ENCODE peak calls at places on chromosome 13, in five cellular contexts. S is T-helper 2 cell, O is dorsolateral prefrontal cortex, R is activated gamma-delta T cell treated with Interleukin-2 at 50 U/mL for 16 hours, K is anterior cingulate cortex. C is an unnamed sample.

GRCh38 chr13:98443800-98444325 is 133.0 kb downstream of the STK24 start:
- DNase-seq in O (no peak), K (no peak), S (no peak), R (no peak), C (no peak)

GRCh38 chr13:48165063-48165462 is 67.9 kb upstream of the ITM2B start:
- DNase-seq in S (no peak), R (no peak), K (no peak), O (no peak), C (no peak)

GRCh38 chr13:89486065-89486464 is 1814.9 kb downstream of the SLITRK5 start:
- DNase-seq in O (no peak), K (no peak), S (no peak), R (no peak), C (no peak)

GRCh38 chr13:111158136-111158805 is 43.2 kb downstream of the ARHGEF7 start:
- DNase-seq in R (no peak), O (no peak), S (no peak), K (no peak), C (no peak)

GRCh38 chr13:48235814-48236135 is 2.8 kb downstream of the ITM2B start:
- DNase-seq in K (no peak), S (no peak), R (no peak), O (no peak), C (no peak)

GRCh38 chr13:47426126-47426849 is 529.4 kb upstream of the HTR2A start:
- DNase-seq in O (no peak), R (no peak), K (no peak), S (no peak), C (peak)

GRCh38 chr13:93420887-93421286 is 194.3 kb downstream of the GPC6 start:
- DNase-seq in O (no peak), S (no peak), R (no peak), K (no peak), C (no peak)

GRCh38 chr13:32031025-32031814 is at the start of gene FRY:
- DNase-seq in S (no peak), K (peak), R (peak), O (peak), C (peak)

GRCh38 chr13:77697208-77698103 is at the start of gene SLAIN1:
- DNase-seq in K (peak), R (peak), O (peak), S (peak), C (peak)

GRCh38 chr13:98807774-98808173 is 55.3 kb upstream of the SLC15A1 start:
- DNase-seq in O (no peak), S (no peak), K (no peak), R (no peak), C (no peak)

GRCh38 chr13:72424059-72424458 is 303.4 kb downstream of the MZT1 start:
- DNase-seq in K (no peak), R (no peak), S (no peak), O (no peak), C (no peak)

GRCh38 chr13:96982672-96983071 is 11.6 kb downstream of the OXGR1 start:
- DNase-seq in R (no peak), S (no peak), K (no peak), O (no peak), C (no peak)

C was measured in Right ventricle myocardium superior.